ENCODE peak calls at places on chromosome 7, in four cellular contexts. One of them, this sample, is unnamed.

GRCh38 chr7:126483972-126484371 is 768.8 kb downstream of the GRM8 start:
- DNase-seq in NCI-H1436: peak; percentile 91
- DNase-seq in SK-N-SH: peak; percentile 58
- DNase-seq in adipocyte: no peak
- DNase-seq in this sample: no peak

GRCh38 chr7:22586806-22587180 is 86.8 kb upstream of the STEAP1B start:
- DNase-seq in NCI-H1436: no peak
- DNase-seq in SK-N-SH: no peak
- DNase-seq in adipocyte: peak; percentile 64
- DNase-seq in this sample: peak; percentile 55

GRCh38 chr7:132703742-132704141 is 127.5 kb upstream of the PLXNA4 start:
- DNase-seq in NCI-H1436: no peak
- DNase-seq in SK-N-SH: no peak
- DNase-seq in adipocyte: no peak
- DNase-seq in this sample: no peak

GRCh38 chr7:90167361-90167760 is 13.1 kb downstream of the STEAP1 start:
- DNase-seq in NCI-H1436: no peak
- DNase-seq in SK-N-SH: no peak
- DNase-seq in adipocyte: no peak
- DNase-seq in this sample: no peak

GRCh38 chr7:16638282-16639265 is 7.0 kb downstream of the ANKMY2 start:
- DNase-seq in NCI-H1436: no peak
- DNase-seq in SK-N-SH: no peak
- DNase-seq in adipocyte: no peak
- DNase-seq in this sample: no peak

GRCh38 chr7:157307534-157307838 is 29.3 kb upstream of the DNAJB6 start:
- DNase-seq in NCI-H1436: no peak
- DNase-seq in SK-N-SH: no peak
- DNase-seq in adipocyte: no peak
- DNase-seq in this sample: no peak

GRCh38 chr7:103752995-103753394 is 236.5 kb downstream of the RELN start:
- DNase-seq in NCI-H1436: no peak
- DNase-seq in SK-N-SH: no peak
- DNase-seq in adipocyte: no peak
- DNase-seq in this sample: peak; percentile 48

GRCh38 chr7:110522061-110522750 is 568.7 kb upstream of the LRRN3 start:
- DNase-seq in NCI-H1436: no peak
- DNase-seq in SK-N-SH: peak; percentile 61
- DNase-seq in adipocyte: no peak
- DNase-seq in this sample: no peak

GRCh38 chr7:48085433-48085791 is 3.7 kb upstream of the UPP1 start:
- DNase-seq in NCI-H1436: no peak
- DNase-seq in SK-N-SH: no peak
- DNase-seq in adipocyte: no peak
- DNase-seq in this sample: no peak

GRCh38 chr7:22280031-22280430 is 76.9 kb downstream of the RAPGEF5 start:
- DNase-seq in NCI-H1436: no peak
- DNase-seq in SK-N-SH: no peak
- DNase-seq in adipocyte: no peak
- DNase-seq in this sample: no peak

GRCh38 chr7:37427276-37427940 is 21.3 kb downstream of the ELMO1 start:
- DNase-seq in NCI-H1436: no peak
- DNase-seq in SK-N-SH: no peak
- DNase-seq in adipocyte: no peak
- DNase-seq in this sample: no peak

GRCh38 chr7:28371846-28372245 is 40.5 kb upstream of the CREB5 start:
- DNase-seq in NCI-H1436: no peak
- DNase-seq in SK-N-SH: no peak
- DNase-seq in adipocyte: no peak
- DNase-seq in this sample: no peak

GRCh38 chr7:23239253-23239652 is 7.3 kb upstream of the GPNMB start:
- DNase-seq in NCI-H1436: no peak
- DNase-seq in SK-N-SH: no peak
- DNase-seq in adipocyte: no peak
- DNase-seq in this sample: no peak

GRCh38 chr7:1939434-1940401 is 269.6 kb downstream of the ELFN1 start:
- DNase-seq in NCI-H1436: peak; percentile 22
- DNase-seq in SK-N-SH: no peak
- DNase-seq in adipocyte: no peak
- DNase-seq in this sample: peak; percentile 48

GRCh38 chr7:24701232-24701898 is 55.9 kb downstream of the GSDME start:
- DNase-seq in NCI-H1436: peak; percentile 17
- DNase-seq in SK-N-SH: no peak
- DNase-seq in adipocyte: peak; percentile 97
- DNase-seq in this sample: peak; percentile 83

GRCh38 chr7:136869006-136869961 is 832 bp downstream of the CHRM2 start:
- DNase-seq in NCI-H1436: no peak
- DNase-seq in SK-N-SH: peak; percentile 69
- DNase-seq in adipocyte: peak; percentile 79
- DNase-seq in this sample: no peak

GRCh38 chr7:106779877-106780276 is 85.2 kb upstream of the PIK3CG start:
- DNase-seq in NCI-H1436: no peak
- DNase-seq in SK-N-SH: no peak
- DNase-seq in adipocyte: no peak
- DNase-seq in this sample: peak; percentile 19

GRCh38 chr7:129665013-129665401 is 53.5 kb downstream of the NRF1 start:
- DNase-seq in NCI-H1436: no peak
- DNase-seq in SK-N-SH: peak; percentile 37
- DNase-seq in adipocyte: peak; percentile 75
- DNase-seq in this sample: peak; percentile 96

GRCh38 chr7:88523645-88524044 is 217.0 kb upstream of the STEAP4 start:
- DNase-seq in NCI-H1436: no peak
- DNase-seq in SK-N-SH: no peak
- DNase-seq in adipocyte: no peak
- DNase-seq in this sample: no peak

GRCh38 chr7:29482056-29482455 is 81.6 kb upstream of the PRR15 start:
- DNase-seq in NCI-H1436: no peak
- DNase-seq in SK-N-SH: no peak
- DNase-seq in adipocyte: no peak
- DNase-seq in this sample: no peak

GRCh38 chr7:151570366-151570915 is 50.7 kb upstream of the RHEB start:
- DNase-seq in NCI-H1436: no peak
- DNase-seq in SK-N-SH: no peak
- DNase-seq in adipocyte: peak; percentile 68
- DNase-seq in this sample: no peak